ENCODE peak calls at places on chromosomes 5 and 9, in four cellular contexts. W, Z, X and E are unnamed samples.

GRCh38 chr9:19464764-19465570 is 56.2 kb downstream of the ACER2 start:
- DNase-seq in X (peak), Z (peak), W (peak), E (peak)

GRCh38 chr5:172002310-172002709 is 4.1 kb downstream of the FBXW11 start:
- DNase-seq in Z (peak), X (no peak), W (peak), E (peak)

GRCh38 chr5:80182802-80183645 is 72.8 kb downstream of the SERINC5 start:
- DNase-seq in Z (no peak), X (peak), W (no peak), E (no peak)

GRCh38 chr5:68264024-68264956 is 48.7 kb downstream of the PIK3R1 start:
- DNase-seq in W (peak), Z (no peak), X (no peak), E (no peak)

GRCh38 chr5:119451561-119451960 is 736 bp upstream of the HSD17B4 start:
- DNase-seq in Z (peak), W (no peak), X (no peak), E (no peak)

GRCh38 chr9:97307500-97308163 is at the start of gene CCDC180:
- DNase-seq in X (no peak), W (no peak), Z (no peak), E (no peak)

GRCh38 chr5:141199359-141200235 is at the start of gene PCDHB11:
- DNase-seq in Z (no peak), W (peak), X (no peak), E (no peak)

GRCh38 chr5:124477002-124477546 is 269.4 kb downstream of the ZNF608 start:
- DNase-seq in Z (no peak), X (no peak), W (no peak), E (no peak)

GRCh38 chr5:43313854-43314457 is 744 bp upstream of the HMGCS1 start:
- DNase-seq in W (no peak), Z (no peak), X (no peak), E (no peak)

GRCh38 chr5:122458278-122458872 is 146.3 kb downstream of the SNCAIP start:
- DNase-seq in X (no peak), W (peak), Z (peak), E (peak)

GRCh38 chr9:19946446-19947109 is 157.7 kb upstream of the SLC24A2 start:
- DNase-seq in X (no peak), Z (no peak), W (no peak), E (no peak)

DNA sequence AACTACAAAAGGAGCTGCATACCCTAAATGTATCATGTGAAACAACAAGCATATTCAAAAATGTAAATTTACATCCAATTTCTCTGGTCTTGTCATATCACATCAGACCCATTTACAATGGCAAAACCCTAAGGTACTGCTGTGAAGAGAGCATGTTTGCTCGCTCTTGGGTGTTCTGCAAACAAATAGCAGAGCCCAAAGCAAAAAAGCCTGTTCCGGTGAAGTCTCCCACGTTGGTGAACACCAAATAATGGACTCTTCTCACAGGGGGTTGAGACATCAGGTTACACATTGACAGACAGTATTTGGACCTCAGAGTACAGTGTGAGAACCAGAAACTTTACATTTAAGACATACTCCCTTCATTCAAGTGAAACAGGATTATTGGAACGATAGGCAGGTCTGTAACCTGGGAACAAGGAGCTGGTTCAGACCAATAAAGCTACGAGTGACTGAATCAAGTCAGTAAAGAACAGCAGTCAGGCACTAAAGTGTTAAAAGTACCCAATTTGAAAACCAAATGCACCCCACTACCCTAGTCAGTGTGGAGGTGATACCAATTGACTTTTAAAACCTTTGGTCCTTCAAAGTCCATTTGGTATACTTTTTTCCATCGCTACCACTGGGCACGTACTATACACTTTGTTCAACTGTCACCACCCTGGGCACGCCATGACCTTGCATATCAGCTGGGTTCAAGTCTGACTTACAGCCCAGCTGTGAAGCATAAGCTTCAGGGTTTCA is 36.5 kb downstream of the ETF1 start:
- DNase-seq in Z (no peak), W (peak), X (no peak), E (no peak)
- TF ChIP-seq POLR2AphosphoS5 in Z (peak), W (no peak), X (no peak), E (no peak)

DNA sequence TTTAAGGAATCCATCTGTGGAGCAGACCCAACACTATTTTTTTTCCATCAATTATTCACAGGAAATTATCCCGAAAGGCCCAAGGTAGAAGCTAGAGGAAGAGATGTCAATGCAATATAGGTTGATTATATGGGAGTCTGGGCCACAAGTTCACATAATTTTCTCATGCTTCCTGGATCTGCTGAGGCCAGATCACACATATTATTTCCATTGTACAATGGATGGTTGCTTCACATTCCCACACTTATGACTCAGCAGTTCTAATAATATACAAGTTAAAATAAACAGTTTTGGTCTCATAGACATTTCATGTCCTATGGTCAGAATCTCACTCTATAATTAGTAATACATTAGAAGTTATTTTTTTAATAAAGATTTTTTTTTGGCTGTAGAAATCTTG is 66.0 kb upstream of the PTPRD start:
- DNase-seq in X (no peak), W (no peak), Z (no peak), E (no peak)
- TF ChIP-seq FOSL1 in X (no peak), W (no peak), Z (no peak), E (no peak)

GRCh38 chr9:134871941-134872340 is 8.7 kb upstream of the FCN2 start:
- DNase-seq in W (no peak), Z (no peak), X (no peak), E (no peak)
- TF ChIP-seq POLR2AphosphoS5 in W (no peak), Z (no peak), X (no peak), E (no peak)

GRCh38 chr5:134904621-134905245 is at the start of gene PCBD2:
- DNase-seq in Z (peak), W (peak), X (peak), E (peak)

GRCh38 chr5:134906811-134907210 is 1.9 kb downstream of the PCBD2 start:
- DNase-seq in Z (no peak), X (no peak), W (no peak), E (peak)

GRCh38 chr5:134902071-134902801 is 2.7 kb upstream of the PCBD2 start:
- DNase-seq in W (no peak), X (no peak), Z (no peak), E (no peak)

DNA sequence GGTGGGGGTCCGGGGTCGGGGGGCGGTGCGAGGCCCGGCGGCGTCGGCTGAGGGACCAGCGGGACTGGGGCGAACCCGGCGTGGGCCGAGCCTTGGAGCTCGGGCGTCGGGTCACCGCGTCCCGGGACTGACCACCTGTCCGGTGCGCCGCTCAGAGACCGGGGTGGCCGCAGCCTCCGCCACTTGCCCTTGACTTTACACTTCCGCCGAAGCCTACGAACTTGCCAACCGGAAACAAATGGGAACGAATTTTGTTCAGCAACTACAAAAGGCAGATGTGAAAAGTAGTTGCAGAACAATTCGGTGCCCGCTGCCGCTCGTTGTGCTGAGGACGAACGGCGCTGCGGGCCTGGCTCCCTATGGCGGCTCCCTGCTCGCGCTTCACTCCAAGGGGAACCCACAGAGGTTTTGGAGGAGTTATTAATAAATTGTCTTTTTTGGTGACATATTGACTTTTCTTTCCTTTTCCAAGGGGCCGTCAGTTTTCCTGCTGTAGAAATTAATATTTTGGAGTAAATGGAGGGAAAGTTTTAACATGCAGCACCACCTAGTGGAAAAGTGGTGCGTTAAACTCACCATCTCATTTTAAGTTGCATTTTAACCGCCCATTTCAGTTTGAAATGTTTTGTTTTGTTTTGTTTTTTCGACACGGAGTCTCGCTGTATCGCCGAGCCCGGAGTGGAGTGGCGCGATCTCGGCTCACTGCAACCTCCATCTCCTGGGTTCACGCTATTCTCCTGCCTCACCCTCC is 490 bp downstream of the PCBD2 start:
- DNase-seq in W (peak), X (no peak), Z (peak), E (peak)
- TF ChIP-seq FOSL1 in W (no peak), X (no peak), Z (no peak), E (no peak)

DNA sequence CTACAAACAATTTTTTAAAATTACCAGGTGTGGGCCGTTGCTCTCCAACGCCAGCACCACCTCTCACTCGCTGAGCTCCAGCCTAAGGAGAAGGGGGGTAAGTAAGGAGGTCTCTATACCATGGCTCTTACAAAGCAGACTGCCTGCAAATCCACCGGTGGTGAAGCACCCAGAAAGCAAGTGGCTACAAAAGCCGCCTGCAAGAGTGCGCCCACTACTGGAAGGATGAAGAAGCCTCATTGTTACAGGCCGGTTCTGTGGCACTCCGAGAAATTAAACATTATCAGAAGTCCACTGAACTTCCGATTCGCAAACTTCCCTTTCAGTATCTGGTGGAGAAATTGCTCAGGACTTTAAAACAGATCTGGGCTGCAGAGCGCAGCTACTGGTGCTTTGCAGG is 46.0 kb downstream of the CDO1 start:
- DNase-seq in Z (peak), X (peak), W (peak), E (peak)
- TF ChIP-seq POLR2AphosphoS5 in Z (no peak), X (no peak), W (no peak), E (no peak)